ENCODE peak calls at places on chromosomes 13 and 19, in four cellular contexts. T, C, U and O are unnamed samples.

GRCh38 chr19:4678881-4679379 is 8.8 kb upstream of the MYDGF start:
- DNase-seq in T (no peak), C (peak; percentile 19), U (no peak), O (no peak)

GRCh38 chr19:3614858-3615505 is 8.3 kb upstream of the TBXA2R start:
- DNase-seq in T (no peak), C (no peak), U (no peak), O (no peak)

GRCh38 chr13:42967660-42968059 is 24.4 kb downstream of the EPSTI1 start:
- DNase-seq in T (no peak), C (no peak), U (no peak), O (no peak)

GRCh38 chr19:40592170-40592569 is 9.0 kb upstream of the LTBP4 start:
- DNase-seq in T (no peak), C (peak; percentile 77), U (no peak), O (no peak)

GRCh38 chr13:54029226-54029625 is 1000.6 kb downstream of the OLFM4 start:
- DNase-seq in T (no peak), C (peak; percentile 4), U (no peak), O (no peak)

GRCh38 chr13:28067526-28067925 is 32.9 kb downstream of the FLT3 start:
- DNase-seq in T (no peak), C (no peak), U (no peak), O (no peak)

GRCh38 chr19:47514869-47515588 is at the start of gene NAPA:
- DNase-seq in T (peak; percentile 100), C (peak; percentile 100), U (peak; percentile 99), O (peak; percentile 100)

GRCh38 chr13:23753523-23753922 is 135.7 kb downstream of the MIPEP start:
- DNase-seq in T (no peak), C (peak; percentile 75), U (no peak), O (no peak)

GRCh38 chr19:18647807-18648206 is 11.0 kb downstream of the KLHL26 start:
- DNase-seq in T (no peak), C (no peak), U (no peak), O (no peak)

GRCh38 chr13:24670927-24671326 is 9.3 kb upstream of the ATP12A start:
- DNase-seq in T (no peak), C (peak; percentile 21), U (no peak), O (no peak)

GRCh38 chr13:46165485-46166220 is 16.3 kb downstream of the LCP1 start:
- DNase-seq in T (no peak), C (peak; percentile 57), U (no peak), O (no peak)

GRCh38 chr19:17999685-18000479 is 8.1 kb upstream of the ARRDC2 start:
- DNase-seq in T (no peak), C (no peak), U (no peak), O (no peak)

GRCh38 chr13:28161370-28161769 is 23.0 kb downstream of the PAN3 start:
- DNase-seq in T (no peak), C (peak; percentile 34), U (no peak), O (no peak)

GRCh38 chr13:64083396-64083795 is 2667.7 kb upstream of the PCDH20 start:
- DNase-seq in T (no peak), C (peak; percentile 3), U (no peak), O (no peak)

GRCh38 chr13:76019421-76020044 is 383.4 kb downstream of the LMO7 start:
- DNase-seq in T (no peak), C (no peak), U (no peak), O (no peak)
- TF ChIP-seq CTCF in T (peak; percentile 53), C (peak; percentile 37), U (no peak), O (no peak)

DNA sequence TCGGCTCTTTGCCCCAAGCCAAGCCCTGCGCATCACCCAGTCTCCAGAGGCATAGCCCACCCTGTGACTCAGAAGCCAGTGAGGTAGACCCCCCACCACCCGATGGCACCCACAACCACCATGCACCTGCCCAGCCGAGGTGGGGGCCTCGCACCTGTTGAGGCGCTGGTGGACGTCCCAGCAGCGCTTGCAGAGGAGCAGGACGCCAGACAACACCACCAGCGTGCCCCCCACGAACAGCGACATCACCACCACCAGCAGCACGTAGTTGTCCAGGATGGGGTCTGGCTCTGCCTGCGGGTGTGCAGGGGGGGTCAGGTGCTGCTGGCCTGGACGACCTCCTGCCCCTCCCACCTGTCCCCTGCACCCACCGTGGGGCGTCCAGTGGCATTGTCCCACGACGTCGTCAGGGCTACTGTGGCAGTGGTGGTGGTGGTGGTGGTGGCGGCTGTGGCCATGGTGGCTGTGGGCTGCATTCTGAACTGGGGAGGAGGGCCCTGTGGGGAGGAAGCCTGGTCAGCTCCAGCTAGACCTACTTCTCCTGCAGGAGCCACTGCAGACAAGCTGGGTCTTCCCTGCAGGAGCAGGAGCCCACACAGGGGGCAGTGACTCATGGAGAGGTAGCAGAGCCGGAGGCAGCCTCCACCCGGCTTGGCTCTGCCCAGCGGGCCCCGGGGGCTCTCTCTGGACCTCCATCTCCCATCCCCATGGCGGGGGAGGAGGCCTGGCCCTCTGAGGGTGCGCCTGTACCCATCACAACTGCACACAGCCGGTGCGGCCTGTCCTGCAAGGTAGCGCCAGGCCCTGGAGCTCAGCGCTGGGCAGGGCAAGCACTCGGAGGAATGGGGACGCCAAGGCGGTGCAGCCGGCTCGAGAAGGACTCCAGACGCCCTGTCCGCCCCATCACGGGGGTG is 1.9 kb downstream of the CBARP start:
- DNase-seq in T (no peak), C (peak; percentile 23), U (no peak), O (no peak)
- TF ChIP-seq CTCF in T (no peak), C (no peak), U (no peak), O (no peak)

GRCh38 chr19:52601025-52601973 is 31.2 kb downstream of the ZNF701 start:
- DNase-seq in T (peak; percentile 91), C (peak; percentile 92), U (peak; percentile 55), O (peak; percentile 77)
- TF ChIP-seq CTCF in T (peak; percentile 38), C (peak; percentile 44), U (no peak), O (peak; percentile 16)

GRCh38 chr19:39052243-39052746 is 19.9 kb upstream of the FBXO27 start:
- DNase-seq in T (peak; percentile 29), C (peak; percentile 66), U (no peak), O (no peak)
- TF ChIP-seq CTCF in T (peak; percentile 73), C (peak; percentile 94), U (peak; percentile 77), O (peak; percentile 88)

DNA sequence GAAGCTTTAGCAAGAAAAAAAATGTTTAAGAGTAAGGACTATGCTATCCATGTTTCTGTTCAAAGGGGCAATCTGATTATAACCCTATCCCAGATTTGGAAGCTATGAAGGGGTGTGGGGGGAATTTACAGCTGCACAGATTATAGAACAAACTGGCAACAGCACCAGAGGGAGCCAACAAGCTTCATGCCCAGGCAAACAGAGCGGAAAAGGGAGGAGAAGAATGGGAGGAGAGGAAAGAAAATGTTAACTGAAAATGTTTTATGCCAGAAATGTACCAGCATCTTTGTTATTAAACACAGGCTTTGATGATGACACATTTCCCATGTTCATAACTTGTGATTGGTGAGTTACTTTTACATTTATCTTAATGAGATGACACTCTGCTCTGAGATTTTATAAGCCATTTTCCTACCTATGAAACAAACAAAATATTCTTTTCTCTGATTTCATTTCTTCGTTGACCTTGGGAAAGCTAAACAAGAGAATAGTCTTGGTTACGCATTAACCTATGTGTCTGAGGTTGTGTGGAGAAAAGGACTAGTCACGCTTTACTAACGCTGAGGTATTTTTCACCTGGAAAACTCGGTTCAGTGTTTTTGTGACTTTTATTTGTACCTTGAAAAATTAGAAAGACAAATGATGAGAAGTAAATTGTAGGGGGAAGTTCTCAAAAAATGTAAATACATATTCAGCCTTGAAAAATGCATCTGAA is 235.9 kb upstream of the MIR17HG start:
- DNase-seq in T (no peak), C (no peak), U (no peak), O (no peak)
- TF ChIP-seq CTCF in T (no peak), C (no peak), U (no peak), O (no peak)

DNA sequence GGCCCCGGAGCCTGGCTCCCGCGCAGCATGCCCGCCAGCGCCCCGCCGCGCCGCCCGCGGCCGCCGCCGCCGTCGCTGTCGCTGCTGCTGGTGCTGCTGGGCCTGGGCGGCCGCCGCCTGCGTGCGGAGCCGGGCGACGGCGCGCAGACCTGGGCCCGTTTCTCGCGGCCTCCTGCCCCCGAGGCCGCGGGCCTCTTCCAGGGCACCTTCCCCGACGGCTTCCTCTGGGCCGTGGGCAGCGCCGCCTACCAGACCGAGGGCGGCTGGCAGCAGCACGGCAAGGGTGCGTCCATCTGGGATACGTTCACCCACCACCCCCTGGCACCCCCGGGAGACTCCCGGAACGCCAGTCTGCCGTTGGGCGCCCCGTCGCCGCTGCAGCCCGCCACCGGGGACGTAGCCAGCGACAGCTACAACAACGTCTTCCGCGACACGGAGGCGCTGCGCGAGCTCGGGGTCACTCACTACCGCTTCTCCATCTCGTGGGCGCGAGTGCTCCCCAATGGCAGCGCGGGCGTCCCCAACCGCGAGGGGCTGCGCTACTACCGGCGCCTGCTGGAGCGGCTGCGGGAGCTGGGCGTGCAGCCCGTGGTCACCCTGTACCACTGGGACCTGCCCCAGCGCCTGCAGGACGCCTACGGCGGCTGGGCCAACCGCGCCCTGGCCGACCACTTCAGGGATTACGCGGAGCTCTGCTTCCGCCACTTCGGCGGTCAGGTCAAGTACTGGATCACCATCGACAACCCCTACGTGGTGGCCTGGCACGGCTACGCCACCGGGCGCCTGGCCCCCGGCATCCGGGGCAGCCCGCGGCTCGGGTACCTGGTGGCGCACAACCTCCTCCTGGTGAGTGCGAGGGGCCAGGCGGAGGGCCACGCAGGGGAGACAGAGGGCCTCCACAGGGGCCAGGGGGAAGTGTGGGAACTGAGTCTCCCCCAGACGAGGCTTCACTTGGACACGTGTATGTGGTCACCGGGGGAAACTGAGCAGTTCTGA is at the start of gene KL:
- DNase-seq in T (peak; percentile 22), C (no peak), U (no peak), O (no peak)
- TF ChIP-seq CTCF in T (no peak), C (no peak), U (no peak), O (no peak)

GRCh38 chr19:49363265-49364082 is at the start of gene DKKL1:
- DNase-seq in T (peak; percentile 100), C (peak; percentile 100), U (peak; percentile 98), O (peak; percentile 98)
- TF ChIP-seq CTCF in T (peak; percentile 34), C (no peak), U (no peak), O (peak; percentile 22)